ENCODE peak calls at places on chromosomes 5 and 9, in six cellular contexts. B, Z, U, G, W and T are unnamed samples.

GRCh38 chr5:52771343-52772039 is 16.2 kb upstream of the ITGA1 start:
- DNase-seq in B (no peak), Z (no peak), U (no peak), G (no peak), W (no peak), T (no peak)

GRCh38 chr9:136042541-136042940 is 52.5 kb downstream of the NACC2 start:
- DNase-seq in B (no peak), Z (no peak), U (no peak), G (no peak), W (no peak), T (no peak)

GRCh38 chr5:1727571-1727970 is 72.1 kb downstream of the MRPL36 start:
- DNase-seq in B (peak; percentile 21), Z (no peak), U (no peak), G (no peak), W (no peak), T (peak; percentile 36)

GRCh38 chr5:52682492-52682891 is 105.2 kb upstream of the ITGA1 start:
- DNase-seq in B (no peak), Z (no peak), U (no peak), G (no peak), W (no peak), T (no peak)

GRCh38 chr5:150710165-150710564 is 9.3 kb upstream of the RBM22 start:
- DNase-seq in B (no peak), Z (no peak), U (no peak), G (no peak), W (peak; percentile 13), T (no peak)

GRCh38 chr9:127418037-127418471 is 6.1 kb upstream of the ZNF79 start:
- DNase-seq in B (no peak), Z (no peak), U (no peak), G (no peak), W (peak; percentile 75), T (no peak)

GRCh38 chr9:72349240-72349639 is 15.8 kb downstream of the ZFAND5 start:
- DNase-seq in B (no peak), Z (no peak), U (no peak), G (no peak), W (no peak), T (no peak)

GRCh38 chr5:121108725-121109124 is 644.6 kb downstream of the PRR16 start:
- DNase-seq in B (no peak), Z (no peak), U (no peak), G (no peak), W (no peak), T (no peak)

GRCh38 chr5:127909078-127909477 is 174.5 kb upstream of the SLC12A2 start:
- DNase-seq in B (no peak), Z (no peak), U (no peak), G (no peak), W (peak; percentile 39), T (no peak)

GRCh38 chr9:93622725-93623124 is 46.3 kb downstream of the PHF2 start:
- DNase-seq in B (no peak), Z (no peak), U (no peak), G (no peak), W (no peak), T (no peak)

DNA sequence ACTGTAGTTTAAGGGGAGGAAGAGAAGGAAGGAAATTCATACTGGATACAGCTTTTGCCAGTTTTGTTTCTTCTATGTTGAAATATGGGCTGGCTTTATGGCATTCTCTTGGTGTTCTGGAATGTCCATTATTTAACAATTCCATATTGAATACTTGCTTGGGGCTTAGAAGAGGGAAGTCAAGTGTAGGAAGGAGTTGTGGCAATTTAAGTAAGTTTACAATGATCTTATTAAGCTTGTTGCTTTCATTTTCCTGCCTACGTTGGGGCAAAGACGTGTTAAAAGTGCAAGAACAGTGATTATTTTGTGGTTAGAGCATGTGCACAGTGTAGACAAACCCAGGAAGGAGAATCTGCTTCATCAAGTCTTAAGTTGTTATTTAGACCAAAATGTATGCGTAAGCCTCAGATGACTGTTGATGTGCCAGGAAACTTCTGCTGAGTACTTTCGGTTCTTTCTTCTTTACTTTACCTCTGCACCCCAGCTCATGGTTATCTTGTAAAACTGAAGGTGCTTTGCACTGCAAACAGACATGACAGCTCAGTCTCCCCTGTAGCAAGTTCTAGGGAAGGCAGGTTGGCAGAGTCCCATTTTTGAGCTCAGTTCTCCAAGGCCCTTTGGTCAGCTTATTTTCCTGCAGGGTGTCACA is 75.8 kb downstream of the F2RL2 start:
- DNase-seq in B (no peak), Z (no peak), U (no peak), G (no peak), W (no peak), T (no peak)
- H3K27ac ChIP-seq in B (peak overlapping the region; percentile 72), Z (no peak overlapping the region), U (peak overlapping the region; percentile 44), G (peak overlapping the region; percentile 65), W (no peak overlapping the region), T (peak overlapping the region; percentile 80)

GRCh38 chr5:136080113-136080482 is 51.3 kb downstream of the TGFBI start:
- DNase-seq in B (no peak), Z (no peak), U (no peak), G (no peak), W (no peak), T (no peak)

GRCh38 chr5:136075339-136075885 is 46.6 kb downstream of the TGFBI start:
- DNase-seq in B (no peak), Z (no peak), U (peak; percentile 75), G (no peak), W (no peak), T (peak; percentile 28)

GRCh38 chr5:136073714-136074113 is 44.9 kb downstream of the TGFBI start:
- DNase-seq in B (no peak), Z (no peak), U (no peak), G (no peak), W (no peak), T (no peak)

GRCh38 chr5:136079195-136079985 is 50.6 kb downstream of the TGFBI start:
- DNase-seq in B (no peak), Z (peak; percentile 42), U (peak; percentile 74), G (no peak), W (no peak), T (no peak)

DNA sequence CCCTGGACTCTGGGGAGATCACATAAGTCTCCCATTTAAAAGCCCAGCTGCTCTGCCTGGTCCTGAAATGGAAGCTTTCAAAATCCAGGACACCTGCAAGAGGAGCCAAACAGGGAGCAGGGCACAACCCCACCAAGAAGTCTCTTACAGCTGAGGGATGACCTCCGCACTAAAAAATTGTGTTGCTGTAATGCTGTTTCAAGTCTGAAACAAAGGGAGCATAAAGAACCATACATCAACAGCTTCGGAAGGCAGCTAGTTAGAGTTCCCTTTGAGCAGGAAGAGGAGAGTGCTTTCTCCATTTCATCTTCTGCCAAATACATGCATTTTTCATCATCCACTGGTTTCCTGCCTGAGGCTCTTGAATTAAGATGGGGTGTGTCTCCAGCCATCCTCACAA is 48.3 kb downstream of the TGFBI start:
- DNase-seq in B (no peak), Z (no peak), U (peak; percentile 12), G (no peak), W (no peak), T (no peak)
- H3K4me1 ChIP-seq in B (peaks cover 27% of the 10 kb centered on the region), Z (no peaks in the 10 kb centered on the region), U (peaks cover 3% of the 10 kb centered on the region), G (peaks cover 1% of the 10 kb centered on the region), W (peaks cover 18% of the 10 kb centered on the region), T (no peaks in the 10 kb centered on the region)

GRCh38 chr5:40154194-40154593 is 525.5 kb upstream of the PTGER4 start:
- DNase-seq in B (no peak), Z (no peak), U (no peak), G (no peak), W (no peak), T (no peak)
- TF ChIP-seq EP300 in B (no peak), Z (no peak), U (no peak), G (no peak), W (no peak), T (no peak)

GRCh38 chr9:22054529-22054928 is 45.4 kb upstream of the CDKN2B start:
- DNase-seq in B (no peak), Z (no peak), U (no peak), G (no peak), W (no peak), T (no peak)
- H3K27ac ChIP-seq in B (no peak overlapping the region), Z (no peak overlapping the region), U (no peak overlapping the region), G (no peak overlapping the region), W (no peak overlapping the region), T (no peak overlapping the region)

GRCh38 chr5:133995341-133995740 is 9.4 kb downstream of the VDAC1 start:
- DNase-seq in B (no peak), Z (no peak), U (no peak), G (no peak), W (no peak), T (no peak)
- H3K4me1 ChIP-seq in B (peaks cover 90% of the 10 kb centered on the region), Z (peaks cover 19% of the 10 kb centered on the region), U (peaks cover 74% of the 10 kb centered on the region), G (peaks cover 30% of the 10 kb centered on the region), W (peaks cover 71% of the 10 kb centered on the region), T (peaks cover 66% of the 10 kb centered on the region)

DNA sequence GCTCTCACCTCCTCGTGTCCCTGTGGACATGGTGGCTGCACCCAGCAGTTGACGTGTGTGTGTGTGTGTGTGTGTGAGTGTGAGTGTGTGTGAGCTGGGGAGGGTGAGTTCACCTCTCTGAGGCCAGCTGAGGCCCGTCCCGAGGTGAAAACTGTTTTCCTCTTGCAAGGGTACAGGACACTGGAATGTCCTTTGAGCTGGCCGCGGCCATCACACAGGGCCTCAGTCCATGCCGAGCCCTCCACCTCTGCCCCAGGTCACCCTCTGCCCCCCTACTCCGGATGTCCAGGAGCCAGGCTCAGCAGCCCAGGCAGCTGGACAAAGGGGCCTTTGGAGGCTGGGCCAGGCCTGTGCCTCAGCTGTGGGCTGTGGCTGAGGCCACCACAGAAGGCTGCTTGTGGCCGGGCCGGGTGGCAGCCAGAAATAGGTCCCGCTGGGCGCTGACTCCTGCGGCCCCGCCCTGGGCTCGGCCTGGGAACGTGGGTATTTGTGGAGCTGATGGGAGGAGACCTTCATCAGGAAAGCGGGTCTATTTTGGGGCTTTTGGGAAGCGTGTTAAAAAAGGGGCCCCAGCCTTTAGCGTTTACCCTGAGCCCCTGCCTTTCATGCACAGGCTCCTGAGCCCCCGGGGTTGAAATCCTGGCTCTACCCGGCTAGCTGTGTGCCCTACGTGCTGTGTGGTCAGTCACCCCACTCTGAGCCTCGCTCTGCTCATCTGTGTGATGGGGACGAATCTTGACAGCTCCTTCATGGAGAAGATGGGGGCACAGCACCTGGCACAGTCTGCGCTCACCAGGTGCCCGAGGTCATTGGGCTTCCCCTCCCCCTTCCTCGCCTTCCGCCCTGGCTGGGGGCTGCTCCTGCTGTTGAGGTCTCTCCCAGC is 75.1 kb upstream of the IER5L start:
- DNase-seq in B (no peak), Z (peak; percentile 53), U (no peak), G (peak; percentile 25), W (no peak), T (no peak)
- TF ChIP-seq EP300 in B (no peak), Z (no peak), U (no peak), G (no peak), W (no peak), T (no peak)